ENCODE peak calls at places on chromosomes 16 and 17, in eight cellular contexts. Y, P, K, O, D, S, X and Q are unnamed samples. For H3K27me3, the result is how much of the 10 kb centered on the place peaks cover.

GRCh38 chr17:9644910-9645751 is at the start of gene USP43:
- DNase-seq in S (peak), O (peak), K (no peak), D (no peak), X (no peak), P (peak), Y (no peak), Q (no peak)

GRCh38 chr16:65745-66144 is 6.7 kb downstream of the RHBDF1 start:
- DNase-seq in X (peak), S (peak), Y (peak), P (peak), O (peak), K (peak), D (peak), Q (no peak)

GRCh38 chr16:56191807-56192643 is 736 bp downstream of the GNAO1 start:
- DNase-seq in X (no peak), O (no peak), K (no peak), D (no peak), Y (no peak), P (no peak), S (peak), Q (no peak)

GRCh38 chr17:81858967-81859905 is 1.1 kb downstream of the P4HB start:
- DNase-seq in K (no peak), S (no peak), P (no peak), D (no peak), X (no peak), O (peak), Y (no peak), Q (no peak)

GRCh38 chr16:15654591-15654990 is 4.5 kb downstream of the NDE1 start:
- DNase-seq in O (no peak), Y (no peak), X (no peak), D (no peak), P (no peak), S (no peak), K (no peak), Q (no peak)

GRCh38 chr17:27997044-27997401 is 45.5 kb upstream of the NLK start:
- DNase-seq in D (no peak), O (no peak), X (no peak), S (no peak), K (no peak), P (no peak), Y (no peak), Q (no peak)

GRCh38 chr16:70635356-70636016 is 10.9 kb upstream of the IL34 start:
- DNase-seq in X (peak), S (peak), O (peak), Y (peak), K (peak), D (no peak), P (no peak), Q (no peak)

GRCh38 chr17:35559495-35559894 is 1.1 kb downstream of the SLFN14 start:
- DNase-seq in D (no peak), K (no peak), O (no peak), Y (no peak), P (no peak), S (no peak), X (no peak), Q (no peak)

GRCh38 chr17:46003907-46004748 is 5.1 kb downstream of the STH start:
- DNase-seq in O (peak), K (no peak), D (no peak), S (no peak), P (no peak), X (peak), Y (peak), Q (no peak)

GRCh38 chr16:68885321-68885720 is 42.0 kb downstream of the TANGO6 start:
- DNase-seq in Y (no peak), X (no peak), K (no peak), D (no peak), O (no peak), P (no peak), S (no peak), Q (no peak)

GRCh38 chr17:19904412-19904811 is 36.7 kb upstream of the ULK2 start:
- DNase-seq in X (no peak), D (no peak), S (no peak), Y (peak), O (peak), P (no peak), K (no peak), Q (no peak)

GRCh38 chr17:30091771-30092170 is 24.8 kb upstream of the NSRP1 start:
- DNase-seq in K (no peak), S (no peak), D (no peak), Y (peak), P (no peak), O (peak), X (no peak), Q (no peak)

GRCh38 chr16:50994995-50995394 is 156.1 kb downstream of the SALL1 start:
- DNase-seq in P (no peak), D (no peak), X (no peak), S (no peak), Y (no peak), O (no peak), K (no peak), Q (no peak)

GRCh38 chr17:69506489-69506888 is 92.0 kb downstream of the MAP2K6 start:
- DNase-seq in D (no peak), O (no peak), Y (no peak), P (no peak), K (no peak), S (peak), X (no peak), Q (no peak)

GRCh38 chr16:73219176-73219575 is 171.2 kb upstream of the ZFHX3 start:
- DNase-seq in S (no peak), D (no peak), X (no peak), K (no peak), O (no peak), P (no peak), Y (no peak), Q (no peak)

GRCh38 chr17:32100971-32101631 is 41.2 kb upstream of the RHOT1 start:
- DNase-seq in X (no peak), Y (no peak), K (no peak), P (no peak), S (no peak), O (no peak), D (no peak), Q (no peak)

GRCh38 chr17:76137026-76137350 is 4.1 kb downstream of the FOXJ1 start:
- DNase-seq in P (no peak), Y (no peak), S (no peak), X (no peak), D (no peak), K (no peak), O (no peak), Q (no peak)

GRCh38 chr17:76137351-76138233 is 3.5 kb downstream of the FOXJ1 start:
- DNase-seq in D (no peak), P (peak), S (peak), X (no peak), K (no peak), O (no peak), Y (no peak), Q (no peak)

GRCh38 chr17:76138896-76139248 is 2.2 kb downstream of the FOXJ1 start:
- DNase-seq in K (no peak), Y (no peak), S (no peak), D (no peak), X (no peak), O (no peak), P (no peak), Q (no peak)

GRCh38 chr17:76139261-76139752 is 1.7 kb downstream of the FOXJ1 start:
- DNase-seq in X (no peak), Y (no peak), K (no peak), O (no peak), D (no peak), S (peak), P (no peak), Q (no peak)

DNA sequence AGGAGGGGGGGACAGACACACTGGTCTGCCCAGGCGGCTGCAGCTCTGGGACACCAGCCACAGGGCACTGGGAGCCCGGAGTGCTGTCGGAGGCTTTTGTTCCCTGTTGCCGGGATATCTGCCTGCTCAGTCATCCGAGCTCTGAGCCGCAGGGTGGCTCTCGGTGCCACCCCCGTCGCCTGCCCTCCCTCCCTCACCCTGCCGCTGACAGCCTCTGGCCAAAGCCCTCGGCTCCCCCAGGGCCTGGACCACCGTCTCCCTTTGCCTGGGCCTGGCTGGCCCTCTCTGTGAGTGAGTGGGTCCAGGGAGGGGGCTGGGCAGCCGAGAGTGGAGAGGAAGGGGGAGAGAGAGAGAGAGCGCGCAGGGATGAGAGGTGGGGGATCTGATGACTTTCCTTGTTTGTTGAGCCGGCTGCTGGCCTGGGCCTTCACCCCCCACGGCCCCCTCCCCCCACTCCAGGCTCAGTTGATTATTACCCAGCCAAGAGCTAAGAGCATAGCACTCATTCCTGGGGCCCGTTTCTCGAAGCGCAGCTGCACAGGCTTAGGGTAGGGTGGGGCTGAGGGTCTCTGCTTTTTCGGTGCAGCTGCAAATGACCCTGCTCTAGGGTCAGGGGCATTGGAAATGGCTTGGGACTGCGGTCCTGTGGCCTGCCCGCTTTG is 2.7 kb downstream of the FOXJ1 start:
- DNase-seq in O (no peak), X (no peak), K (no peak), Y (no peak), P (no peak), D (no peak), S (peak), Q (no peak)
- H3K27ac ChIP-seq in O (no peak), X (no peak), K (no peak), Y (no peak), P (no peak), D (no peak), S (no peak), Q (no peak)

GRCh38 chr17:36937001-36937960 is at the start of gene LHX1:
- DNase-seq in D (peak), K (no peak), X (no peak), Y (no peak), P (peak), S (peak), O (no peak), Q (no peak)
- H3K4me3 ChIP-seq in D (peak), K (no peak), X (peak), Y (peak), P (peak), S (peak), O (peak), Q (peak)

DNA sequence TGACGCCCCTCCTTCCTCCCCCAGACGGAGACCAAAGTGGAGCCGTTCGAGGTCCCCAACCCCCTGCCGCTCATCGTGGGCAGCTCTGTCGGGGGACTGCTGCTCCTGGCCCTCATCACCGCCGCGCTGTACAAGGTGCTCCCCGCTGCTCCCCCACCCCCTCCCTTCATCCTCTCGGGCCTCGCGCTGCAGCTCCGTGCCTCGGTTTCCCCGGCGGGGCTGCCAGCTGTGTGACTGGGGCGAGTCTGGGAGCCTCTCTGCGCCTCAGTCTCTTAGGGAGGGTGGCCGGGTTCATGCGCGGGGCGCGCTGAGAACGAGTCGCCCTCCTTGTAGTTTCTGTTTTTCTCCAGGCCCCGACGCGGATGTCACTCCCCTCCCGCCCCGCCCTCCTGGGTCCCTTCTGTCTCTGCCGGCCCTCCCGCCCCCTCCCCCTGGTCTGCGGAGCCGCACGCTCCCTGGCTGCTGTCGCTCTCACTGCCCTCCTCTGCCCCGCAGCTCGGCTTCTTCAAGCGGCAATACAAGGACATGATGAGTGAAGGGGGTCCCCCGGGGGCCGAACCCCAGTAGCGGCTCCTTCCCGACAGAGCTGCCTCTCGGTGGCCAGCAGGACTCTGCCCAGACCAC is 23.7 kb upstream of the ITGAX start:
- DNase-seq in O (no peak), S (peak), X (no peak), Y (no peak), D (no peak), K (no peak), P (peak), Q (no peak)
- H3K27me3 ChIP-seq in O (under half), S (under half), X (half or more), Y (under half), D (under half), K (under half), P (under half), Q (half or more)

DNA sequence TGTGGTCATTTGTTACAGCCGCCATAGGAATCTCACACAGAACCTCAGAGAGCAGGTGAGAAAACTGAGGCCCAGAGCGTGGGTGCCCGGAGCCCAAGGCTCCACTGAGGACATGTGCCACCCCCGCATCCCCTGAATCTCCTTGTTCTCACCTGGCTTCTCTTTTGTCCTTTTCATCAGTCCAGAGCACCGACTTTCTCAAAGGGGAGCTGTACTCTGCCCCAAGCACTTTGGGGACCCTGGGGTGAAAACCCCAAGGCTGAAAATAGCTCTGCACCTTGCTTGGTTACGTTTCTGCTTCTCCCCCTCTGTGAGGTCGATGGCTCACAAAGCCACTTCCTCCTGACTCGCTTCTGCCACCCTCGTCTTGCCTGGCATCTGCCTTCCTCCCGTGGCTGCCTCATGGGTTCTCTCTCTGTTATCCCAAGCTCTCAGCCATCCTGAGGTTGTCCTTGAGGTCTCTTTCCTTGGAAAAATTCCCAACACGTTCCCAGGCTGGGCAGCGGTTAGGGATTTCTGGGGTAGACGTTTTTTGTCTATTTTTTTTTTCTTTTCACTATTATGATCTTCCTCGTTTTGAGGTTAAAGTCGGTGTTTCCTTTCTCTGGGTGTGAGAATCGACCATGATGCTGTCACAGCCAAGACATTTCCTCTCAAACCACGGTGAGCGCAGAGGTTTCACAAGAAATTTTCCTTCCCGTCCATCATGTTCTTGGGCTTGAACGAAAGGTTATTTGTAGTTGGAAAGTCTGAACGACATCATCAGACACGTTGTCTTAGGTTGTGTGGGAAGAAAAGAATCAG is 37.2 kb downstream of the IRF8 start:
- DNase-seq in O (peak), K (no peak), S (no peak), X (no peak), Y (no peak), D (peak), P (no peak), Q (no peak)
- H3K27ac ChIP-seq in O (no peak), K (peak), S (no peak), X (no peak), Y (no peak), D (peak), P (peak), Q (no peak)

DNA sequence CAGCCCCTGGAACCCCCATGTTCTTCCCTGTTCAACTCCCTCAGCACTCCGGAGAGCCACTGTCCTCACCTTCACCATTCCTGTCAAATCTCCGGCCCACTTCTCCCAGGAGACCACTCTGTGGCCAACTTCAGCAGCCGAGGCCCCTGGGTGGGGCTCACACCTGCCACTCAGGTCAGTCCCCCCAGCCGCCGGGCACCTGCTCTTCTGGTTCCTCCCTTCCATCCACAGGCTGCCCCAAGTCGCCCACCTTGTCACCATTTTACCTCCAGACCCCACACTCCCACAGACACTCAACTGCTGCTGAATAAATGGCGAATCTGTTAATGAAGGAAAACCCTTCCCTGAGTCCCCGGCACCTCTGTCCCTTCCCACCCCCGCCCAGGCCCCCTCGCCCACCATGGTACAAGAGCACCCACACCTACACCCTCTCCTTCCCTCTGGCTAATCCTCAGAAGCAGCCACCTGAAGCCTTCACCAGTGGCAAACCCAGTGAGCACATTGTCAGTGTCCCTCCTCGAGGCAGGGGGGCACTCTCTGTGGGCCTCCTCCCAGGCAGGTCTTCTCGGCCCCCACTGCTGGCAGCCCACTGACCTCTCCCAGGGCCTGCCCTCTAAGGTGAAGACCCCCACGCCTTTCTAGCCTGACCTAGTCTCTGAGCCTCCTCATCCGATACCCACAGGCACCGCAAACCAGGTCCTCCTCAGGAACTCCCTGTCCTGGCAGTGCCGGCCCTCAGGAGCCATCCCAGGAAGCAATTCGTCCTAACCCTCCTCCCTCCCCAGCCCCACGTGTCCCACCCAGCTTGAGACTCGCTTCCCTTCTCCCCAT is 8.2 kb downstream of the CANT1 start:
- DNase-seq in K (no peak), S (no peak), O (no peak), X (no peak), D (no peak), Y (no peak), P (no peak), Q (no peak)
- H3K4me3 ChIP-seq in K (no peak), S (no peak), O (no peak), X (no peak), D (no peak), Y (no peak), P (no peak), Q (no peak)

GRCh38 chr16:2831203-2831602 is 1.1 kb downstream of the ZG16B start:
- DNase-seq in X (no peak), S (no peak), O (no peak), Y (no peak), K (no peak), D (no peak), P (no peak), Q (no peak)

GRCh38 chr16:2835638-2836493 is 5.8 kb downstream of the ZG16B start:
- DNase-seq in X (peak), D (no peak), K (no peak), P (no peak), Y (peak), O (peak), S (no peak), Q (no peak)

GRCh38 chr16:2838928-2839327 is 8.8 kb downstream of the ZG16B start:
- DNase-seq in P (peak), S (peak), Y (peak), X (peak), D (peak), K (no peak), O (peak), Q (no peak)

GRCh38 chr16:2836646-2837508 is 6.8 kb downstream of the ZG16B start:
- DNase-seq in X (no peak), K (no peak), Y (no peak), S (no peak), P (no peak), O (no peak), D (no peak), Q (no peak)

GRCh38 chr16:2834968-2835367 is 4.9 kb downstream of the ZG16B start:
- DNase-seq in X (no peak), K (no peak), P (no peak), O (no peak), Y (no peak), D (no peak), S (no peak), Q (no peak)
- H3K27me3 ChIP-seq in X (under half), K (under half), P (under half), O (under half), Y (under half), D (under half), S (under half), Q (under half)